ENCODE peak calls at places on chromosome 12, in five cellular contexts. A is suprapubic skin, O is MCF 10A, M is astrocyte of the spinal cord, U is breast epithelium. R is an unnamed sample.

GRCh38 chr12:123749355-123749754 is 12.7 kb upstream of the DNAH10 start:
- DNase-seq in A (no peak), O (no peak), M (no peak), U (no peak), R (no peak)

GRCh38 chr12:112987561-112987960 is 9.2 kb downstream of the OAS2 start:
- DNase-seq in A (no peak), O (no peak), M (no peak), U (no peak), R (no peak)

GRCh38 chr12:58648151-58648550 is 272.2 kb downstream of the LRIG3 start:
- DNase-seq in A (no peak), O (no peak), M (no peak), U (no peak), R (no peak)

GRCh38 chr12:113462880-113463745 is 8.6 kb downstream of the LHX5 start:
- DNase-seq in A (no peak), O (no peak), M (no peak), U (no peak), R (no peak)

GRCh38 chr12:130493951-130494350 is 156.3 kb downstream of the PIWIL1 start:
- DNase-seq in A (no peak), O (no peak), M (no peak), U (no peak), R (no peak)

GRCh38 chr12:2417761-2418160 is 365.0 kb downstream of the CACNA1C start:
- DNase-seq in A (no peak), O (no peak), M (no peak), U (no peak), R (no peak)

GRCh38 chr12:109998241-109998903 is 858 bp upstream of the ANKRD13A start:
- DNase-seq in A (no peak), O (no peak), M (no peak), U (no peak), R (no peak)

GRCh38 chr12:11991604-11992003 is 79.1 kb upstream of the BCL2L14 start:
- DNase-seq in A (no peak), O (no peak), M (peak; percentile 19), U (no peak), R (no peak)

GRCh38 chr12:69966409-69966808 is 141.4 kb downstream of the MYRFL start:
- DNase-seq in A (peak; percentile 71), O (peak; percentile 88), M (peak; percentile 51), U (no peak), R (no peak)

GRCh38 chr12:64390275-64390851 is at the start of gene C12orf56:
- DNase-seq in A (no peak), O (no peak), M (no peak), U (no peak), R (no peak)

GRCh38 chr12:26276709-26277108 is 81.3 kb downstream of the SSPN start:
- DNase-seq in A (no peak), O (no peak), M (no peak), U (no peak), R (no peak)

GRCh38 chr12:9944404-9944803 is 12.2 kb upstream of the CLEC2A start:
- DNase-seq in A (no peak), O (no peak), M (no peak), U (no peak), R (no peak)

GRCh38 chr12:108914031-108914630 is 34.2 kb downstream of the DAO start:
- DNase-seq in A (no peak), O (peak; percentile 20), M (no peak), U (no peak), R (no peak)

GRCh38 chr12:62098131-62098530 is 162.1 kb upstream of the USP15 start:
- DNase-seq in A (no peak), O (no peak), M (no peak), U (no peak), R (no peak)

GRCh38 chr12:125329239-125330238 is 264.3 kb downstream of the AACS start:
- DNase-seq in A (no peak), O (no peak), M (no peak), U (no peak), R (no peak)

GRCh38 chr12:125331342-125332052 is 266.3 kb downstream of the AACS start:
- DNase-seq in A (no peak), O (no peak), M (peak; percentile 0), U (no peak), R (no peak)

GRCh38 chr12:125336246-125336645 is 271.0 kb downstream of the AACS start:
- DNase-seq in A (no peak), O (no peak), M (no peak), U (no peak), R (no peak)

GRCh38 chr12:125330645-125331341 is 265.6 kb downstream of the AACS start:
- DNase-seq in A (peak; percentile 65), O (peak; percentile 51), M (peak; percentile 34), U (peak; percentile 56), R (peak; percentile 88)

GRCh38 chr12:125332900-125333299 is 267.7 kb downstream of the AACS start:
- DNase-seq in A (no peak), O (no peak), M (no peak), U (no peak), R (no peak)
- TF ChIP-seq CTCF in A (no peak), O (peak; percentile 23), M (peak; percentile 16), U (no peak), R (peak; percentile 56)

GRCh38 chr12:116708826-116709756 is 28.8 kb downstream of the SPRING1 start:
- DNase-seq in A (no peak), O (peak; percentile 61), M (peak; percentile 49), U (peak; percentile 70), R (no peak)
- TF ChIP-seq CTCF in A (peak; percentile 27), O (peak; percentile 71), M (peak; percentile 55), U (peak; percentile 78), R (peak; percentile 71)

DNA sequence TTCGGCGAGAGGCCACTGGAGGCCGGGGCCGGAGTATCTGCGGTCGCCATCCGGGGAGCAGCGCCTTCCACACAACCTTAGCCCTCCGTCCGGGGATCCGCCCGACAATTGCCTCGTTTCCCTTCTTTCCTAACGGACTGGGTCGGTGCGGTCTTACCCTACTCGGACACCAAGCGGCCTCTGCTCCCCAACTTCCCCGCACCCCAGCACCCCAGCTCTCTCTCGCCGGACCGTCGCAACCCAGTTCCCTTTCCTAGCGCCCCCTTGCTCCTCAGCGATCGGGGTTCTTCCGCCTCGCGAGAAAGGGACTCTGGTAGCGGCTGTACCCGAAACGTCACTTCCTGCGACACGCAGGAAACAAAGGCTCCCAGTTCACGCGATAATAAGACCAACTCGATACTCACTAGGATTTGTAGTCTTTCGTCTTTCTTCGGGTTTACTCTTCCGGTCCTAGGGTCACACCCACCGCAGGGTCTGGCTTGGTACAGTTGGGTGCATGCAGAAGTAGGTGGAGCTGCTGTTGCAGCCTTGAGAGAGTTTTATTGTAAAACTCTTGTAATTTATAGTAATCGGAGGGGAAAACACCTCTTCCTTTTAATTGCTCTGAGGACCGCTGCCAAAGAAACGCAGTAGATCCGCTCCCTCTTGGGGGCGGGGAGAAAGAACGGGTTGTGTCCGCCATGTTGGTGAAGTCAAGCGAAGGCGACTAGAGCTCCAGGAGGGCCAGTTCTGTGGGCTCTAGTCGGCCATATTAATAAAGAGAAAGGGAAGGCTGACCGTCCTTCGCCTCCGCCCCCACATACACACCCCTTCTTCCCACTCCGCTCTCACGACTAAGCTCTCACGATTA is at the start of the genes THAP2 and ZFC3H1:
- DNase-seq in A (peak; percentile 95), O (peak; percentile 99), M (peak; percentile 100), U (peak; percentile 90), R (peak; percentile 90)
- TF ChIP-seq CTCF in A (no peak), O (peak; percentile 9), M (peak; percentile 50), U (peak; percentile 23), R (no peak)

DNA sequence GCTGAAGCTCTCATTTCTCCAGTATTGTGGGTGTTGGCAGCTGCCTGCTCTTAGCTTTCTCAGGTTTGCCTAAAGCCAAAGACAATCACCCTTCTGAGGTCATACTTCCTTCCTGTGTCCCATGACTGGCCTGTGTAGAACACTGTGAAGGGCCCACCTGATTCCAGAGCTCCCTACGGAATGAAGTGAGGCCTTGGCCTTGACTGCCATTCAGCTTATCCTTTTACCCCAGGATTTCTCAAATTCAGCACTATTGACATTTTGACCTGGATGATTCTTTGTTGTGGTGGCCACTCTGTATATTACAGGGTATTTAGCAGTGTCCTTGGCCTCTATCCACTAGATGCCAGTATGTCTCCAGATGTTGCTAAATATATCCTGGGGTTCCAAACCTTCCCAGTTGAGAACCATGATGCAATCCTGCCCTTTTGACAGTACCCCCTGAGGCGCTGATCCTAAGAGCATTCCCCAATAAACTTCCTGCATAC is 112.3 kb upstream of the KRR1 start:
- DNase-seq in A (no peak), O (peak; percentile 97), M (peak; percentile 55), U (no peak), R (no peak)
- TF ChIP-seq CTCF in A (no peak), O (peak; percentile 68), M (peak; percentile 29), U (no peak), R (peak; percentile 63)

GRCh38 chr12:95877622-95878021 is 18.9 kb downstream of the SNRPF start:
- DNase-seq in A (no peak), O (no peak), M (no peak), U (no peak), R (no peak)

GRCh38 chr12:95881331-95881955 is 22.7 kb downstream of the SNRPF start:
- DNase-seq in A (no peak), O (no peak), M (peak; percentile 62), U (no peak), R (no peak)

GRCh38 chr12:95882873-95883272 is 24.1 kb downstream of the SNRPF start:
- DNase-seq in A (no peak), O (no peak), M (no peak), U (no peak), R (no peak)

GRCh38 chr12:95882080-95882479 is 23.3 kb downstream of the SNRPF start:
- DNase-seq in A (no peak), O (no peak), M (peak; percentile 23), U (no peak), R (no peak)

GRCh38 chr12:95880895-95881294 is 22.1 kb downstream of the SNRPF start:
- DNase-seq in A (no peak), O (no peak), M (no peak), U (no peak), R (no peak)
- TF ChIP-seq CTCF in A (no peak), O (no peak), M (no peak), U (no peak), R (no peak)

DNA sequence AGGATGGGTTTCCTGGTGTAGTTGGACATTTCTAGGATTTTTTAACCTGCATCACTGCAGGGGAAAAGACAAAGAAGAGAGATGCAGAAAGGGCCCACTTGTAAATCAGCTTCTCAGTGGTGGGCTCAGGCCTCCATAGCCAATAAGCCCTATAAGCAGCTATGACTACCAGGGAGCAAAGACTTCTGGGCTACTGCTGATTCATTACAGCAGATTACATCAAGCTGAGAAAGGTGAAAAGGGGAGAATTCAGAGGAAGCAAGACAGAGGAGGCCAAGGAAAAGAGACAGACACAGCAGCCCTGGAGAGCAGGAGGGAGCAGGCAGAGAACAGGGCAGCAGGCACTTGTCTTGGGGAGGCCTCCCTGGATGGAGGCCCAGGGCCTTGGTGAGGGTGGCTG is 95.2 kb downstream of the KCNA5 start:
- DNase-seq in A (no peak), O (no peak), M (peak; percentile 18), U (no peak), R (no peak)
- TF ChIP-seq CTCF in A (no peak), O (no peak), M (no peak), U (no peak), R (no peak)

GRCh38 chr12:76346798-76347420 is 1.3 kb downstream of the BBS10 start:
- DNase-seq in A (no peak), O (peak; percentile 68), M (peak; percentile 73), U (no peak), R (no peak)
- TF ChIP-seq CTCF in A (no peak), O (peak; percentile 51), M (peak; percentile 43), U (peak; percentile 21), R (peak; percentile 47)